ENCODE peak calls at places on chromosomes 3 and 15, in nine cellular contexts. V is fibroblast of the aortic adventitia; K is GM19239; L is activated CD8-positive, alpha-beta memory T cell treated with anti-CD3 and anti-CD28 coated beads for 24 hours; Q is NCI-H1105 treated with DMSO at 0.1 percent for 48 hours; B is PC-9; I is activated CD4-positive, alpha-beta memory T cell treated with anti-CD3 and anti-CD28 coated beads for 36 hours; T is activated CD8-positive, alpha-beta T cell treated with anti-CD3 and anti-CD28 coated beads for 36 hours; D is activated CD4-positive, alpha-beta T cell treated with anti-CD3 and anti-CD28 coated beads for 48 hours. N is an unnamed sample.

GRCh38 chr3:63910873-63911272 is 1.3 kb downstream of the SCAANT1 start:
- DNase-seq in V (peak), D (no peak), L (no peak), K (no peak), Q (no peak), T (peak), B (peak), I (no peak), N (peak)

GRCh38 chr15:99719096-99719541 is 14.1 kb downstream of the LYSMD4 start:
- DNase-seq in I (no peak), K (peak), B (no peak), T (no peak), D (no peak), Q (no peak), V (peak), L (no peak), N (peak)

GRCh38 chr3:174270841-174271240 is 588.3 kb upstream of the NAALADL2 start:
- DNase-seq in V (peak), D (no peak), I (no peak), L (no peak), K (no peak), Q (no peak), B (peak), T (no peak), N (no peak)

GRCh38 chr15:74626752-74627692 is 11.4 kb downstream of the CLK3 start:
- DNase-seq in B (no peak), L (peak), T (no peak), V (no peak), K (peak), D (no peak), Q (no peak), I (no peak), N (peak)

GRCh38 chr3:152037953-152038352 is 164.5 kb downstream of the SUCNR1 start:
- DNase-seq in Q (no peak), I (no peak), B (no peak), K (no peak), T (no peak), D (no peak), V (no peak), L (no peak), N (no peak)

GRCh38 chr15:40439461-40440299 is 1.1 kb upstream of the BAHD1 start:
- DNase-seq in K (no peak), T (peak), L (peak), I (peak), Q (peak), D (peak), V (peak), B (peak), N (peak)

GRCh38 chr3:31980530-31981205 is 394 bp downstream of the OSBPL10 start:
- DNase-seq in I (peak), V (peak), B (peak), Q (peak), D (peak), K (peak), T (peak), L (peak), N (peak)

GRCh38 chr15:62726461-62726860 is 316.1 kb upstream of the TPM1 start:
- DNase-seq in V (no peak), D (no peak), I (no peak), Q (peak), T (no peak), B (no peak), L (no peak), K (no peak), N (no peak)

GRCh38 chr3:169158379-169158778 is 505.1 kb downstream of the MECOM start:
- DNase-seq in D (no peak), Q (no peak), B (no peak), T (no peak), V (no peak), L (no peak), K (no peak), I (no peak), N (no peak)

GRCh38 chr3:13288732-13289718 is 131.1 kb downstream of the NUP210 start:
- DNase-seq in I (no peak), K (no peak), D (no peak), B (no peak), V (no peak), Q (peak), L (no peak), T (no peak), N (no peak)

GRCh38 chr15:58415636-58416035 is 16.2 kb upstream of the LIPC start:
- DNase-seq in K (no peak), I (no peak), T (no peak), L (no peak), Q (no peak), V (peak), B (no peak), D (no peak), N (no peak)

GRCh38 chr3:33424606-33425453 is 15.4 kb downstream of the UBP1 start:
- DNase-seq in V (no peak), B (no peak), D (no peak), L (no peak), T (no peak), I (no peak), K (no peak), Q (no peak), N (no peak)

GRCh38 chr3:150922611-150923010 is 17.4 kb upstream of the MINDY4B start:
- DNase-seq in T (no peak), D (no peak), L (no peak), I (no peak), Q (no peak), B (no peak), V (no peak), K (no peak), N (no peak)

GRCh38 chr3:140910860-140911259 is 30.8 kb upstream of the SLC25A36 start:
- DNase-seq in K (no peak), I (no peak), L (no peak), D (no peak), V (peak), T (peak), B (no peak), Q (no peak), N (no peak)

GRCh38 chr3:24365168-24365567 is 129.5 kb downstream of the THRB start:
- DNase-seq in I (no peak), B (peak), V (peak), K (no peak), D (no peak), L (no peak), T (no peak), Q (no peak), N (no peak)

N was measured in MM.1S.